ENCODE peak calls at places on chromosomes 11 and 22, in six cellular contexts. S is HepG2, E is glutamatergic neuron, N is IMR-90, G is neural crest cell, R is GM13977. Y is an unnamed sample.

GRCh38 chr22:45441158-45441557 is 27.7 kb downstream of the RIBC2 start:
- DNase-seq in S (peak), E (peak), N (peak), G (peak), R (peak), Y (peak)

GRCh38 chr22:38744981-38745380 is 10.8 kb downstream of the SUN2 start:
- DNase-seq in S (no peak), E (no peak), N (no peak), G (no peak), R (no peak), Y (no peak)

GRCh38 chr22:49961601-49962011 is 1.0 kb downstream of the PIM3 start:
- DNase-seq in S (no peak), E (peak), N (no peak), G (no peak), R (peak), Y (no peak)

GRCh38 chr22:20088263-20088648 is 8.2 kb downstream of the DGCR8 start:
- DNase-seq in S (no peak), E (no peak), N (no peak), G (no peak), R (no peak), Y (no peak)

GRCh38 chr11:95715777-95716241 is 73.8 kb downstream of the FAM76B start:
- DNase-seq in S (peak), E (no peak), N (no peak), G (no peak), R (no peak), Y (no peak)

GRCh38 chr22:17368727-17369552 is at the start of gene CECR2:
- DNase-seq in S (no peak), E (peak), N (no peak), G (peak), R (peak), Y (no peak)

GRCh38 chr22:26903030-26903856 is 245.9 kb downstream of the MIAT start:
- DNase-seq in S (no peak), E (peak), N (no peak), G (peak), R (no peak), Y (no peak)

GRCh38 chr22:38788417-38788816 is 5.5 kb downstream of the DNAL4 start:
- DNase-seq in S (no peak), E (no peak), N (peak), G (no peak), R (no peak), Y (peak)

GRCh38 chr11:75429902-75430691 is 2.9 kb downstream of the KLHL35 start:
- DNase-seq in S (no peak), E (peak), N (peak), G (peak), R (peak), Y (no peak)

GRCh38 chr22:46381142-46381541 is 45.6 kb downstream of the TRMU start:
- DNase-seq in S (no peak), E (no peak), N (peak), G (no peak), R (no peak), Y (no peak)

GRCh38 chr11:104529213-104529612 is 365.3 kb upstream of the PDGFD start:
- DNase-seq in S (no peak), E (no peak), N (no peak), G (no peak), R (no peak), Y (no peak)

GRCh38 chr22:36328635-36329216 is 59.0 kb downstream of the MYH9 start:
- DNase-seq in S (no peak), E (peak), N (peak), G (no peak), R (no peak), Y (peak)

GRCh38 chr22:36327922-36328551 is 59.7 kb downstream of the MYH9 start:
- DNase-seq in S (no peak), E (no peak), N (peak), G (no peak), R (no peak), Y (no peak)

GRCh38 chr22:36325163-36326031 is 62.4 kb downstream of the MYH9 start:
- DNase-seq in S (no peak), E (no peak), N (peak), G (no peak), R (no peak), Y (peak)

GRCh38 chr22:36324414-36324813 is 63.4 kb downstream of the MYH9 start:
- DNase-seq in S (no peak), E (no peak), N (no peak), G (no peak), R (no peak), Y (no peak)

DNA sequence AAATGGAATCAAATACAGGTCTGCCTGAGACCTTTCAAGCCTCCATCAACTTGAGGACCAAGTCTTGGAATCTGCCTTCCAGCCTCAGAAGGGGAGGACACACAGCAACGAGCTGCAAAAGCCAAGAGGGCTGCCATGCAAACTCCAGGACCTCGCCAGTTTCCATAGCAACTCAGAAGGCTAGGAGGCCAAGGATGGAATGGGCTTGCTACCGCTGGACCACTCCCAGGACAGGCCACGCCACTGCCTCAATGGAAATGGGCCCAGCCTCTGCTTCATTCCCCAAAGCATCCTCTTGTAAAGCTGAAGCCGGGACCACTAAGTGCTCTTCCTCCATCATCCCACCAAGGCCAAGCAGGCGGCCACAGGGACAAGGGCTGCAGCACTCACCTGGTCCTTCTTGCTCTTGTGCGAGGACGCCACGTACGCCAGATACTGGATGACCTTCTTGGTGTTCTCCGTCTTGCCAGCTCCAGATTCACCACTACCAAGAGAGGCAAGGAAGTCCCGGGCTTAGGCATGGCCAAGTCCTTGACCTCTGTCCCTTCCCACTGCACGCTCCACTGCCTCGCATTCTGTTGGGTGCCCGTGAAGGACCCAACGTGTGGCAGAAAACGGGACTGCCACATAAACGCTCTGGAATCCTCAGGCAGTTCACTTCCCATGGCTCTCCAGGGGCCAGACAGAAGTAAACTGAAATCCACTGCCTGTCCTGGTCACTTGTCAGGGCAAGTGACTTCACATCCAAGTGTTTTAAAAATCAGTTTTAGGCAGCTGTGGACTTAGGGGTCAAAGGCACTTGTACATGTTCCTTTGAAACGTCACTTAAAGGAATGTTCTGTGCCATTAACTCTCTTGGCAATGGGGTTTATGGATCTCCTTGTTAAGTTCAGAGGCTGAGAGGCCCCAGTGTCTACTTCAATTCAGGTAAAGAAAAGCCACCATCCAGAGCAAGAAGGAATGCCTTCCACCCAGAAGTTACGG is 61.3 kb downstream of the MYH9 start:
- DNase-seq in S (no peak), E (no peak), N (no peak), G (no peak), R (no peak), Y (no peak)
- TF ChIP-seq CTCF in S (no peak), E (no peak), N (no peak), G (no peak), R (no peak), Y (peak)

DNA sequence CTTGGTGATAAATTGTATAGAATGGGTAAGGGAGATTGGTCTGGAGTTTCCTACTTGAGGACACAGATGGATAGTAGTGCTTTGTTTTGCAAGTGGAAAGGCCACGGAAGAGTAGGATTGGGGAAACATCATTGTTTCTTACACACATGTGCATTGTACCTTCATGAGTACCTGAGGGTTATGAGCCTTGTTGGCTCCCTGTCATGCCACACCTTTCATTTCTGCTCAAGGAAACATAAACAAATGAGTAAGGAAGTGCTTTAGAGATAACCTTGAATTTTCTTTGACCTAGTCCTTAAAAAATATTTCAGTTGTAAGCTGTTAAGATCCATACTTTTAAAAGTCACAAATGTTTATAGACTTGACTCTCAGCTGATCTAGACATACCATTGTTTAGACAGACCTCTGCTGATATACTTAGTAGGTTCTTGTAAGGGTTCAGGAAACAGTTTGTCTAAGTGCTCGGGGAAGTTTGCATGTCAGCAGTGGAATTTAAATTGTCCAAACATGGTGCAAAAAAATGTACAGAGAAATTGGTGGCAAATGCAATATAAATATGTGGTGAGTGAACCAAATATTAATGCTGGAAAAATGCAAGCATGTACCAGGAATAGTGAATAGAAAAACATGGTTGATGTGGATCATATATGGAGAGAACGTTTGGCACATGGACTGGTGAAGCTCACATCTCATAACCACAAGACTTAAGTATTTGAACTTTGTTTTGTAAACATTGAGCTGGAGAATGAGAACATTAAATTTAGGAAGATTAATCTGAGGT is 40.9 kb downstream of the GAS2 start:
- DNase-seq in S (no peak), E (no peak), N (peak), G (no peak), R (no peak), Y (no peak)
- TF ChIP-seq CTCF in S (no peak), E (no peak), N (no peak), G (no peak), R (no peak), Y (no peak)

DNA sequence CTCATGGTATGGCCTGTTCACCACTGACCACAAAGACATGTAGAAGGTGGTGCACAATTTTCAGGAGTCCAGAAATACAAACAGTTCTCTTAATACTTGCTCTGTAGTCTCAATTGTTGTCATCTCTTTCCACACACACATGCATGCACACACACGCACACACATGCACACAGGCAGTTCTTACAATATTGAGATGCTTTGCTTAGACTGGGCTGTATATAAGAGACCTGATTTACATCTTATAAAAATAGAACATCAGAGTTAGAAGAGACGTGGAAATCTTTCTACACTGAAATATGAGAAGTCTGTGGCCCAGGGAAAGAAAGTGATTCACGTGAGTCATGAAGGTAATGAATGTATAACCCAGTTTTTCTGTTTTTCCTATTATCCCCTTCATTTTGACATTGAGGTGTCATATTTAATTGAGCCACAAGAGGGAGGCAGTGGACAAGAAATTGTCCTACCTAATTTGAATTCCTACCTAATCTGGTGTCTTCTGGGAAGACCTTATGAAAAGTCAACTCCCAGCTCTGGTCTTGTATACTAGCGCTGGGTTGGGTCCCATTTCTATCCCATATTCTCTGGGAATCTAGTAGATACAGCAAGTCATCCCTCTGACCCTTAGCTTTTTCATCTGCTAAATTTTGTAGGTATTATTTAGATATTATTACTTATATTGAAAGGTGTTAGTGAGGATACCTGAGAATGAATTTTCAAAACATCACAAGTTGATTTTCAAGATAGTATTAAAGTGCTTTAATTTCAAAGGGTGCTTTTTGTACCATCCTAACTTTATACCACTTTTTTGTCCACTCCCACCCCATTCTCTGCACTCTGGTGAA is 14.9 kb upstream of the MS4A4A start:
- DNase-seq in S (peak), E (no peak), N (peak), G (peak), R (peak), Y (peak)
- TF ChIP-seq CTCF in S (peak), E (peak), N (peak), G (peak), R (peak), Y (peak)

GRCh38 chr22:23259916-23260644 is 79.8 kb downstream of the BCR start:
- DNase-seq in S (no peak), E (no peak), N (no peak), G (no peak), R (no peak), Y (no peak)
- TF ChIP-seq CTCF in S (peak), E (no peak), N (no peak), G (no peak), R (no peak), Y (no peak)

GRCh38 chr22:22030493-22031182 is 48.1 kb upstream of the TOP3B start:
- DNase-seq in S (peak), E (peak), N (peak), G (no peak), R (peak), Y (no peak)
- TF ChIP-seq CTCF in S (peak), E (no peak), N (peak), G (peak), R (peak), Y (peak)

GRCh38 chr11:47552086-47552580 is 799 bp downstream of the CELF1 start:
- DNase-seq in S (peak), E (peak), N (peak), G (peak), R (no peak), Y (peak)

GRCh38 chr11:47553417-47553746 is 450 bp upstream of the CELF1 start:
- DNase-seq in S (no peak), E (no peak), N (no peak), G (no peak), R (no peak), Y (peak)

GRCh38 chr11:47552581-47553416 is at the start of gene CELF1:
- DNase-seq in S (peak), E (peak), N (peak), G (peak), R (peak), Y (peak)

GRCh38 chr11:47550288-47551052 is 2.5 kb downstream of the CELF1 start:
- DNase-seq in S (no peak), E (no peak), N (no peak), G (no peak), R (no peak), Y (no peak)

DNA sequence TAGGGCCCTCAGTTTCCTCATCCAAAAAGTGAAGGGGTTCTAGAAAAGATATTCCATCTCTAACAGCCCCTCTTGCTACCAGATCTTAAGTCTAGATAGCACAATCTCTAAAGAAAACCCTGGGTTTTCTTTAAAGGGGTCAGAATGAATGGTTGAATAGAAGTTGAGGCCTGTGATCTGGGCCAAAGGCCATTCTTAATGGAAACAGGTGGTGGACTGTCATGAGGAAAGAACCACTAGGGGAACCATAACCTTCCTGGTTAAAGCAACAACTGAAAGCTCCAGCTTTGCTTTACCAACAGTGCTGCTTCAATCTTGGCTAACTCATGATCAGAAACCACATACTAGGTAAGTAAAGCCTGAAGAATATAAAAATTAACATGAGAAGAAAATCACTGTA is 1.8 kb downstream of the CELF1 start:
- DNase-seq in S (peak), E (no peak), N (peak), G (no peak), R (peak), Y (peak)
- TF ChIP-seq CTCF in S (peak), E (peak), N (peak), G (peak), R (no peak), Y (peak)

GRCh38 chr11:120257346-120257745 is 17.4 kb downstream of the POU2F3 start:
- DNase-seq in S (no peak), E (no peak), N (no peak), G (no peak), R (no peak), Y (no peak)
- TF ChIP-seq CTCF in S (no peak), E (no peak), N (no peak), G (no peak), R (no peak), Y (no peak)

DNA sequence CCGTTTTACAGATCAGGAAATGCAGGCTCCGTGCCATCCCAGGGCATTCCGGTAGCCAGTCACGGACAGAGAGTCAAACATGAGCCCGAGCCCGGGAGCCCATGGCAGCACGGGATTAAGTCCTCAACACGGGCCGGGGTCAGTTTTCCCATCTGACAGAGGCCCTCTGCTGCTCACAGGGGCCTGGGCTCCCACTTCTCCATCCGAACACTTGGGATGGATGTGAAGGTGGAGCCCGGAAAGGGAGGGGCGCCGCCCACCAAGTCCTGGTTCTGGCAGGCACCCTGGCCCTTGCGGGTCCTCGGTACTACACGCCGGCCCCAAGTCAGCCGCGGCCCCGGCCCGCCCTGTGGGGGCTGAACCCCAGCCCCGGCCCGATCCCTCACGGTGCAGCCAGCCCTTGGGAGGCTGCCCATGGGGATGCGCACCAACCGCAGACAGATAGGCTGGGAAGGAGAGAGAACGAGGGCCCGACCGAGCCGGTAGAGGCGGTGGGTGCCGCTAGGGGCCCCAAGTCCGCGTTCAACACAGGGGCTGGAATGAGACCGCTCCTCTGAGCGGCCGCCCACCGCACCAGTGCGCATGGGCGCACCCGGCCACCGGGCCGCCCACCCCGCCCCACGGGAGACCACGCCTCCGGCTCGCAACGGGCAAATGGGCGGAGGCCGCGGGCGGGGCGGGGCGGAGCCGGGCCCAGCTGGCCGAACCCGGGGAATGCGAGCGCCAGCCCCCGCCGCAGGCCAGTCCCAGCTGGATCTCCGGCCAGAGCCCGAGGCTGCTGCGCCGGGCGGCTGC is at the start of gene CAPN5:
- DNase-seq in S (peak), E (peak), N (peak), G (peak), R (peak), Y (peak)
- TF ChIP-seq CTCF in S (peak), E (peak), N (peak), G (peak), R (peak), Y (peak)

DNA sequence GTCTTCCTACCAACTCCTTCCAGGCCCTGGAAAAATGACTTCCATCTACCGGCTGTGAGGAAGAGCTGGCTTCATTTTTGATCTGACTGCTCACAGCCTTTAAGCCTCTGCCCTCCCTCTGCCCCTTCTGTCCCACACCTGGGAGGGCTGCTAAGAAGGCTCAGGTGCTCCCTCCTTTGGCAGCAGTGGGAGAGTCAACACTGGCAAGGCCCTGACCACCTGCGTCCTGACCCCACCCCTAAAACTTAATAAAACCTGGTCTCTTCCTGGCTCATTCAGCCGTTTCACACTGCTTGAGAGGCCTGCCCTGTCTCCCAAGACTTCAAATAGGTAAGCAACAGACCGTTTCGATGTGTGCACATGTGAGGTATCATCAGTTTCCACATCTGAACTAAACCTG is 52.1 kb upstream of the NFRKB start:
- DNase-seq in S (no peak), E (no peak), N (no peak), G (no peak), R (no peak), Y (no peak)
- TF ChIP-seq CTCF in S (no peak), E (no peak), N (no peak), G (no peak), R (no peak), Y (no peak)

GRCh38 chr11:90204832-90205646 is 17.8 kb downstream of the CHORDC1 start:
- DNase-seq in S (peak), E (no peak), N (peak), G (no peak), R (peak), Y (peak)
- TF ChIP-seq CTCF in S (peak), E (peak), N (peak), G (peak), R (peak), Y (peak)

Y was measured in HFFc6.